ENCODE peak calls at places on chromosomes 3 and 15, in ten cellular contexts. E, O, C, T, M, K, U, N, H and G are unnamed samples.

GRCh38 chr3:98770261-98771039 is 7.3 kb downstream of the ST3GAL6 start:
- DNase-seq in E (no peak), O (no peak), C (peak; percentile 100), T (no peak), M (no peak), K (no peak), U (no peak), N (no peak), H (no peak), G (no peak)

GRCh38 chr3:102926618-102927017 is 491.8 kb downstream of the ZPLD1 start:
- DNase-seq in E (no peak), O (no peak), C (no peak), T (no peak), M (no peak), K (no peak), U (no peak), N (no peak), H (no peak), G (no peak)

GRCh38 chr3:61331937-61332590 is 80.8 kb upstream of the FHIT start:
- DNase-seq in E (no peak), O (no peak), C (no peak), T (no peak), M (no peak), K (no peak), U (no peak), N (no peak), H (no peak), G (no peak)

GRCh38 chr3:123046262-123046873 is 18.8 kb upstream of the SEMA5B start:
- DNase-seq in E (no peak), O (no peak), C (no peak), T (no peak), M (no peak), K (no peak), U (no peak), N (no peak), H (no peak), G (no peak)

GRCh38 chr3:52388933-52389332 is 56.0 kb downstream of the SEMA3G start:
- DNase-seq in E (no peak), O (no peak), C (no peak), T (no peak), M (no peak), K (peak; percentile 14), U (no peak), N (peak; percentile 6), H (peak; percentile 13), G (no peak)

GRCh38 chr3:29789686-29790085 is 508.8 kb downstream of the RBMS3 start:
- DNase-seq in E (no peak), O (no peak), C (no peak), T (no peak), M (no peak), K (peak; percentile 2), U (no peak), N (no peak), H (no peak), G (no peak)

GRCh38 chr3:32335365-32336122 is 56.1 kb upstream of the CMTM7 start:
- DNase-seq in E (no peak), O (no peak), C (no peak), T (no peak), M (no peak), K (no peak), U (no peak), N (no peak), H (peak; percentile 11), G (no peak)

GRCh38 chr3:39038165-39038564 is 13.6 kb downstream of the SCN11A start:
- DNase-seq in E (no peak), O (no peak), C (no peak), T (no peak), M (no peak), K (no peak), U (no peak), N (no peak), H (peak; percentile 67), G (no peak)

GRCh38 chr3:13107661-13108060 is 34.4 kb upstream of the IQSEC1 start:
- DNase-seq in E (no peak), O (no peak), C (no peak), T (no peak), M (peak; percentile 28), K (no peak), U (no peak), N (no peak), H (no peak), G (no peak)

GRCh38 chr3:35263477-35263876 is 375.8 kb upstream of the ARPP21 start:
- DNase-seq in E (no peak), O (no peak), C (no peak), T (no peak), M (no peak), K (no peak), U (no peak), N (no peak), H (no peak), G (no peak)

GRCh38 chr15:67080118-67080899 is 14.9 kb downstream of the SMAD3 start:
- DNase-seq in E (no peak), O (no peak), C (peak; percentile 30), T (no peak), M (peak; percentile 61), K (no peak), U (no peak), N (no peak), H (peak; percentile 86), G (no peak)

GRCh38 chr3:193997228-193998192 is 138.4 kb upstream of the HES1 start:
- DNase-seq in E (no peak), O (no peak), C (no peak), T (no peak), M (peak; percentile 77), K (no peak), U (no peak), N (no peak), H (peak; percentile 32), G (no peak)

GRCh38 chr3:137770066-137770805 is 6.1 kb downstream of the SOX14 start:
- DNase-seq in E (no peak), O (no peak), C (no peak), T (no peak), M (peak; percentile 34), K (no peak), U (no peak), N (no peak), H (no peak), G (no peak)